ENCODE peak calls at places on chromosomes 13 and 19, in six cellular contexts. V is NCI-H1694; G is HFFc6; U is glomerular endothelial cell; P is kidney; Q is activated CD4-positive, alpha-beta T cell treated with anti-CD3 and anti-CD28 coated beads, Interleukin-2, amount 50 U/mL, for 24 hours. R is an unnamed sample.

GRCh38 chr13:28538932-28539331 is 44.0 kb upstream of the FLT1 start:
- DNase-seq in U (no peak), Q (no peak), G (no peak), P (no peak), V (no peak), R (no peak)

GRCh38 chr19:44807162-44807561 is 1.7 kb upstream of the BCAM start:
- DNase-seq in U (no peak), G (no peak), P (no peak), Q (no peak), V (no peak), R (no peak)

GRCh38 chr13:76812971-76813691 is 73.1 kb downstream of the KCTD12 start:
- DNase-seq in P (no peak), Q (no peak), U (no peak), V (no peak), G (no peak), R (no peak)

GRCh38 chr19:8589177-8589714 is 12.0 kb upstream of the MYO1F start:
- DNase-seq in V (no peak), U (no peak), G (no peak), Q (no peak), P (no peak), R (no peak)

GRCh38 chr13:106118996-106119395 is 416.5 kb downstream of the EFNB2 start:
- DNase-seq in P (no peak), V (no peak), G (no peak), Q (no peak), U (no peak), R (no peak)

GRCh38 chr13:31053098-31053497 is 108.6 kb downstream of the HSPH1 start:
- DNase-seq in V (no peak), G (no peak), P (no peak), U (no peak), Q (no peak), R (no peak)

GRCh38 chr13:25453966-25454365 is 82.2 kb downstream of the ATP8A2 start:
- DNase-seq in U (no peak), Q (no peak), V (no peak), P (no peak), G (no peak), R (no peak)

GRCh38 chr13:76972430-76972829 is 19.5 kb upstream of the CLN5 start:
- DNase-seq in U (no peak), P (no peak), Q (no peak), V (no peak), G (no peak), R (no peak)

GRCh38 chr19:13796301-13797057 is 1.2 kb downstream of the ZSWIM4 start:
- DNase-seq in G (peak; percentile 96), Q (no peak), U (no peak), V (no peak), P (peak; percentile 92), R (no peak)

GRCh38 chr13:100887729-100888151 is 213.1 kb upstream of the TMTC4 start:
- DNase-seq in G (peak; percentile 46), P (no peak), Q (no peak), V (no peak), U (peak; percentile 91), R (no peak)

GRCh38 chr19:49555600-49556411 is 24.6 kb downstream of the NOSIP start:
- DNase-seq in V (no peak), G (no peak), U (no peak), P (peak; percentile 82), Q (no peak), R (no peak)